ENCODE peak calls at places on chromosomes 12 and 14, in seven cellular contexts. E, J, Z, Q, O, N and B are unnamed samples.
A peak's percentile ranks its signal among the peaks of the same experiment; 100 is the strongest.

GRCh38 chr14:84871734-84872133 is 658.2 kb upstream of the FLRT2 start:
- DNase-seq in E (no peak), J (no peak), Z (no peak), Q (no peak), O (no peak), N (no peak), B (no peak)

GRCh38 chr12:50677858-50678257 is 86.0 kb upstream of the ATF1 start:
- DNase-seq in E (no peak), J (no peak), Z (no peak), Q (peak; percentile 77), O (no peak), N (no peak), B (peak; percentile 46)

GRCh38 chr14:39229222-39229543 is 4.5 kb upstream of the MIA2 start:
- DNase-seq in E (no peak), J (no peak), Z (no peak), Q (peak; percentile 1), O (no peak), N (peak; percentile 28), B (peak; percentile 47)

GRCh38 chr12:121581681-121582439 is 1.0 kb upstream of the KDM2B start:
- DNase-seq in E (no peak), J (no peak), Z (no peak), Q (peak; percentile 67), O (no peak), N (no peak), B (peak; percentile 53)

GRCh38 chr12:109868182-109869051 is 11.9 kb downstream of the GLTP start:
- DNase-seq in E (no peak), J (peak; percentile 11), Z (no peak), Q (peak; percentile 34), O (no peak), N (no peak), B (no peak)

GRCh38 chr12:47820631-47821345 is 1.1 kb upstream of the HDAC7 start:
- DNase-seq in E (peak; percentile 93), J (peak; percentile 40), Z (peak; percentile 57), Q (peak; percentile 99), O (no peak), N (no peak), B (peak; percentile 97)

GRCh38 chr12:127559349-127560040 is 707.5 kb upstream of the TMEM132C start:
- DNase-seq in E (peak; percentile 78), J (peak; percentile 1), Z (peak; percentile 4), Q (peak; percentile 99), O (peak; percentile 78), N (no peak), B (peak; percentile 97)

GRCh38 chr14:34911209-34912150 is 36.3 kb upstream of the BAZ1A start:
- DNase-seq in E (no peak), J (no peak), Z (no peak), Q (peak; percentile 54), O (no peak), N (no peak), B (peak; percentile 83)

GRCh38 chr12:54082402-54082892 is 28.8 kb downstream of the HOXC4 start:
- DNase-seq in E (no peak), J (no peak), Z (no peak), Q (no peak), O (no peak), N (peak; percentile 54), B (peak; percentile 16)

GRCh38 chr12:90163975-90164374 is 455.3 kb upstream of the ATP2B1 start:
- DNase-seq in E (no peak), J (no peak), Z (no peak), Q (peak; percentile 19), O (no peak), N (no peak), B (peak; percentile 8)

GRCh38 chr14:73238262-73238852 is 1.1 kb downstream of the PAPLN start:
- DNase-seq in E (peak; percentile 69), J (no peak), Z (no peak), Q (peak; percentile 87), O (peak; percentile 3), N (no peak), B (peak; percentile 87)

GRCh38 chr12:103851127-103851526 is 10.1 kb upstream of the NT5DC3 start:
- DNase-seq in E (no peak), J (no peak), Z (no peak), Q (no peak), O (no peak), N (no peak), B (peak; percentile 36)

GRCh38 chr12:119544780-119545625 is 48.6 kb upstream of the TMEM233 start:
- DNase-seq in E (no peak), J (peak; percentile 69), Z (peak; percentile 78), Q (peak; percentile 71), O (peak; percentile 76), N (peak; percentile 28), B (peak; percentile 47)

GRCh38 chr12:78156751-78157150 is 326.1 kb downstream of the NAV3 start:
- DNase-seq in E (no peak), J (no peak), Z (no peak), Q (peak; percentile 15), O (no peak), N (no peak), B (no peak)

GRCh38 chr14:99330316-99331240 is 58.6 kb upstream of the BCL11B start:
- DNase-seq in E (peak; percentile 59), J (no peak), Z (no peak), Q (no peak), O (no peak), N (no peak), B (no peak)